ENCODE peak calls at places on chromosomes 7 and 10, in nine cellular contexts. V, P, U, R, M, A, H, S and E are unnamed samples. For H3K9me3, the result is how much of the 10 kb centered on the place peaks cover.

GRCh38 chr10:3763035-3763456 is 22.0 kb downstream of the KLF6 start:
- DNase-seq in V (no peak), P (no peak), U (peak), R (peak), M (no peak), A (peak), H (peak), S (no peak), E (no peak)

GRCh38 chr7:129671276-129671675 is 59.8 kb downstream of the NRF1 start:
- DNase-seq in V (no peak), P (no peak), U (no peak), R (no peak), M (no peak), A (no peak), H (no peak), S (no peak), E (no peak)

GRCh38 chr10:36172574-36172973 is 530.5 kb upstream of the FZD8 start:
- DNase-seq in V (no peak), P (no peak), U (peak), R (no peak), M (no peak), A (peak), H (no peak), S (no peak), E (no peak)

GRCh38 chr7:36986429-36987362 is 262.4 kb upstream of the AOAH start:
- DNase-seq in V (peak), P (peak), U (peak), R (peak), M (peak), A (peak), H (peak), S (peak), E (no peak)

GRCh38 chr7:39271386-39271785 is 293.7 kb downstream of the POU6F2 start:
- DNase-seq in V (peak), P (no peak), U (no peak), R (peak), M (no peak), A (no peak), H (no peak), S (no peak), E (no peak)

GRCh38 chr10:70125918-70126590 is 6.6 kb downstream of the AIFM2 start:
- DNase-seq in V (no peak), P (no peak), U (no peak), R (no peak), M (no peak), A (no peak), H (no peak), S (no peak), E (no peak)

GRCh38 chr10:69501657-69502056 is 50.4 kb downstream of the TSPAN15 start:
- DNase-seq in V (no peak), P (no peak), U (no peak), R (peak), M (no peak), A (no peak), H (no peak), S (no peak), E (no peak)

GRCh38 chr7:121083790-121084251 is 95.3 kb downstream of the CPED1 start:
- DNase-seq in V (no peak), P (no peak), U (peak), R (no peak), M (no peak), A (peak), H (no peak), S (no peak), E (no peak)

GRCh38 chr7:76386691-76387260 is 22.7 kb downstream of the SSC4D start:
- DNase-seq in V (no peak), P (no peak), U (peak), R (no peak), M (no peak), A (peak), H (no peak), S (no peak), E (no peak)

GRCh38 chr7:517848-518629 is 1.6 kb downstream of the PDGFA start:
- DNase-seq in V (peak), P (no peak), U (peak), R (peak), M (no peak), A (peak), H (no peak), S (peak), E (no peak)

GRCh38 chr7:55533050-55533728 is 39.1 kb downstream of the VOPP1 start:
- DNase-seq in V (no peak), P (no peak), U (peak), R (no peak), M (no peak), A (peak), H (no peak), S (peak), E (no peak)

GRCh38 chr10:33334839-33335549 is 527 bp upstream of the NRP1 start:
- DNase-seq in V (peak), P (no peak), U (peak), R (peak), M (peak), A (peak), H (peak), S (peak), E (no peak)

GRCh38 chr10:128125416-128125943 is 743 bp downstream of the MKI67 start:
- DNase-seq in V (peak), P (no peak), U (peak), R (no peak), M (no peak), A (no peak), H (no peak), S (peak), E (no peak)

GRCh38 chr10:118238573-118239240 is 103.4 kb downstream of the FAM204A start:
- DNase-seq in V (no peak), P (no peak), U (peak), R (no peak), M (no peak), A (peak), H (no peak), S (no peak), E (no peak)

GRCh38 chr7:86653919-86654659 is 10.4 kb downstream of the GRM3 start:
- DNase-seq in V (peak), P (no peak), U (peak), R (peak), M (no peak), A (no peak), H (no peak), S (no peak), E (no peak)

GRCh38 chr10:29895436-29895835 is 163.9 kb downstream of the JCAD start:
- DNase-seq in V (peak), P (peak), U (peak), R (peak), M (no peak), A (peak), H (no peak), S (no peak), E (no peak)

GRCh38 chr7:102875700-102876192 is 37.1 kb upstream of the LRRC17 start:
- DNase-seq in V (no peak), P (peak), U (peak), R (peak), M (peak), A (peak), H (peak), S (no peak), E (no peak)

GRCh38 chr10:75097666-75098285 is 13.7 kb upstream of the SAMD8 start:
- DNase-seq in V (peak), P (no peak), U (no peak), R (peak), M (peak), A (peak), H (no peak), S (no peak), E (no peak)

GRCh38 chr7:142796001-142796500 is 25.3 kb downstream of the PRSS2 start:
- DNase-seq in V (peak), P (no peak), U (no peak), R (no peak), M (no peak), A (no peak), H (no peak), S (peak), E (no peak)

GRCh38 chr7:142798451-142799438 is 28.0 kb downstream of the PRSS2 start:
- DNase-seq in V (no peak), P (no peak), U (no peak), R (peak), M (no peak), A (no peak), H (no peak), S (peak), E (no peak)

GRCh38 chr7:142797799-142798377 is 27.1 kb downstream of the PRSS2 start:
- DNase-seq in V (peak), P (no peak), U (peak), R (peak), M (no peak), A (no peak), H (no peak), S (peak), E (no peak)

GRCh38 chr7:142796501-142797341 is 26.0 kb downstream of the PRSS2 start:
- DNase-seq in V (peak), P (no peak), U (peak), R (peak), M (no peak), A (no peak), H (no peak), S (no peak), E (no peak)

GRCh38 chr7:142797342-142797798 is 26.6 kb downstream of the PRSS2 start:
- DNase-seq in V (peak), P (no peak), U (no peak), R (no peak), M (no peak), A (no peak), H (no peak), S (peak), E (no peak)
- H3K4me3 ChIP-seq in V (peak), P (peak), U (no peak), R (peak), M (no peak), A (no peak), H (no peak), S (peak), E (no peak)

DNA sequence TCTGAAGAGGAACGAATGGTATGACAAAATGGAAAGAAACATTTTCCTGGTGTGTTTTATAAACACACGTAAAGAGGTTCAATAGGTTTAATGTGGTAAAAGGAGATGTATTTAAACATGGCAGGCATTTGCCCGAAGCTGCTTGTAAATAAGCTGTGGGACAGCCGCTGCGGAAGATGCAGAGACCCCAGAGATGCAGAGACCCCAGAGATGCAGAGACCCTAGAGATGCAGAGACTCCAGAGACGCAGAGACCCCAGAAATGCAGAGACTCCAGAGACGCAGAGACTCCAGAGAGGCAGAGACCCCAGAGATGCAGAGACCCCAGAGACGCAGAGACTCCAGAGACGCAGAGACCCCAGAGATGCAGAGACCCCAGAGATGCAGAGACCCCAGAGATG is 534.1 kb downstream of the PTPRN2 start:
- DNase-seq in V (no peak), P (no peak), U (no peak), R (no peak), M (no peak), A (no peak), H (no peak), S (no peak), E (no peak)
- H3K9me3 ChIP-seq in V (under half), P (under half), U (under half), R (half or more), M (under half), A (under half), H (under half), S (under half), E (under half)

DNA sequence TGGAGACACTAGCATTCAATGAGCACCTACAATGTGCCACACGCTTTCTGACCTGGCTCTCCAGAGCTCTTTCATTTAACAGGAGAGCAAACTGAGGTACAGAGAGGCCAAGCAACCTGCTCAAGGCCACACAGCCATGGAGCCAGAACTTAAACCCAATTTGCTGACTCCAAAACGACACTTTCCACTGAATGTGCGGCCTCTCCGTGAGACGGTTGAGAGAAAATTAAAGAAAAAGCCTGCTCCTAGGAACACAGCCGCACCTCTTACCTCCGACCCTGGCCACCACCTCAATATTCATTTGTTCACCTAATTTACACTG is 42.8 kb downstream of the ZCCHC24 start:
- DNase-seq in V (no peak), P (no peak), U (no peak), R (no peak), M (no peak), A (no peak), H (no peak), S (no peak), E (no peak)
- H3K9ac ChIP-seq in V (no peak), P (no peak), U (no peak), R (no peak), M (peak), A (no peak), H (no peak), S (no peak), E (no peak)

GRCh38 chr10:86344714-86345161 is 21.9 kb downstream of the GRID1 start:
- DNase-seq in V (no peak), P (no peak), U (no peak), R (no peak), M (no peak), A (no peak), H (no peak), S (no peak), E (no peak)

GRCh38 chr10:86346794-86347665 is 19.6 kb downstream of the GRID1 start:
- DNase-seq in V (peak), P (no peak), U (no peak), R (no peak), M (no peak), A (no peak), H (no peak), S (no peak), E (no peak)

GRCh38 chr10:86344281-86344680 is 22.3 kb downstream of the GRID1 start:
- DNase-seq in V (no peak), P (no peak), U (no peak), R (no peak), M (no peak), A (no peak), H (no peak), S (no peak), E (no peak)

GRCh38 chr10:86346169-86346793 is 20.3 kb downstream of the GRID1 start:
- DNase-seq in V (peak), P (no peak), U (no peak), R (peak), M (no peak), A (no peak), H (no peak), S (no peak), E (no peak)

GRCh38 chr10:86345296-86346168 is 21.1 kb downstream of the GRID1 start:
- DNase-seq in V (peak), P (no peak), U (peak), R (peak), M (no peak), A (no peak), H (peak), S (no peak), E (no peak)
- H3K4me3 ChIP-seq in V (no peak), P (no peak), U (no peak), R (no peak), M (no peak), A (no peak), H (peak), S (no peak), E (no peak)

DNA sequence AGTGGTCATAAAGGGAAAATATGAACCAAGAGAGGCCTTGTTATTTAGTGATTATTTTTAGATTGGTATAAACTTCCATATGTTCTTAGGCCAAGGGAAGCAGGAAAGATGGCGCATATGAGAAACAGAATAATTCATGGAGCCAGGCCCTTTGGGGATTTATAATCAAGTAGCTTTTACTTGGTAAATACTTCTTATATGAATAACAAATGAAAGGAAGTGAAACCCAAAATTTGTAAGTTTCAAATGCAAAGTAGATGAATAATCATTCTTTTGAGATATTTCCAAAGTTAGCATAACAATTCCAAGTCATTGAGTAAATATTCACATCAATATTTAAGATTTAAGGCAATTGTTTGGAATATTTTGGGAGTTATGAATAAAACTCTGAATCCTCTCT is 13.9 kb upstream of the OPTN start:
- DNase-seq in V (no peak), P (no peak), U (no peak), R (no peak), M (no peak), A (peak), H (no peak), S (no peak), E (no peak)
- H3K9me3 ChIP-seq in V (under half), P (under half), U (under half), R (under half), M (under half), A (under half), H (under half), S (under half), E (under half)

GRCh38 chr10:16919076-16919972 is 102.1 kb upstream of the RSU1 start:
- DNase-seq in V (no peak), P (no peak), U (no peak), R (no peak), M (no peak), A (peak), H (no peak), S (no peak), E (no peak)
- H3K9ac ChIP-seq in V (no peak), P (no peak), U (no peak), R (no peak), M (no peak), A (no peak), H (no peak), S (no peak), E (no peak)

GRCh38 chr7:51949726-51950644 is 633.4 kb upstream of the COBL start:
- DNase-seq in V (peak), P (peak), U (peak), R (peak), M (no peak), A (no peak), H (no peak), S (no peak), E (no peak)
- H3K4me3 ChIP-seq in V (peak), P (peak), U (no peak), R (no peak), M (no peak), A (no peak), H (no peak), S (no peak), E (no peak)

GRCh38 chr7:154862153-154862791 is 140.7 kb downstream of the PAXIP1 start:
- DNase-seq in V (no peak), P (no peak), U (no peak), R (no peak), M (no peak), A (no peak), H (no peak), S (no peak), E (no peak)

GRCh38 chr7:154864531-154864908 is 138.4 kb downstream of the PAXIP1 start:
- DNase-seq in V (no peak), P (no peak), U (no peak), R (no peak), M (no peak), A (no peak), H (no peak), S (no peak), E (no peak)

GRCh38 chr7:154865984-154866685 is 136.8 kb downstream of the PAXIP1 start:
- DNase-seq in V (no peak), P (no peak), U (no peak), R (no peak), M (no peak), A (no peak), H (no peak), S (no peak), E (no peak)

GRCh38 chr7:154861589-154861988 is 141.3 kb downstream of the PAXIP1 start:
- DNase-seq in V (no peak), P (no peak), U (no peak), R (no peak), M (no peak), A (no peak), H (no peak), S (no peak), E (no peak)

DNA sequence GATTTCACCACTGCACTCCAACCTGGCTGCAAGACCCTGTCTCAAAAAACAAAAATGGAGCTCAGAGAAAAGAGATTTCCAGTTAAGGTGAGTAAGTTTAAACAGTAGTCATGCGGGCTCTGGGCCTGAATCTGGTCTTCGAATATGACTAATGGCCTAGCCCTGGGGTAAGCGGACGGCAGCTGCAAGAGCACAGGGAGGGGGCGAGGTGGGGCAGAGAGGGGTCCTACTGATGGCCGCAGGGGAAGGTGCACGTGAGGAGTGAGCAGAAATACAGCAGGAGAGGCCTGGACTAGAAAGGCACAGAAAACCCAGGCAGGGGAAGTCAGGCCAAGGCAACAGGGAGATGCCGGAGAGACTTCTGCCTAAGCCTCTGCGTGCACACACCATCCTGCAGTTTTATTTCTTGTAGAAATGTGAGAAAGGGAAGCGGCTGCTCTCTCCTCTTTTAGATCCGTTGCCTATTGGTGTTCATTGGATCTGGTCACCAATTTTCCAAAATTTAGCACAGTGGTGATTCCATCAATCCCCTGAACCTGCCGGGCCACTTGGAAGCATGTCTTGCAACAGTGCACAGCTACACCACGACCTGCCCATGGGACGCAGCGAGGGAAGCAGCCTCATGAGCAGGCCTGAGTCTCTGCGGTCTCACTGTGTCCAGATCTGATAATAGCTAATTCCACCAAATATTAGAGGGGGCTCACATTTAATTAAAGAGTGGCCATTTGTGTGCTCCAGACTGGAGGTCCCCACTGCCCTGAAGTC is 139.0 kb downstream of the PAXIP1 start:
- DNase-seq in V (no peak), P (no peak), U (no peak), R (no peak), M (no peak), A (no peak), H (no peak), S (no peak), E (no peak)
- H3K9me3 ChIP-seq in V (under half), P (under half), U (under half), R (under half), M (under half), A (under half), H (under half), S (under half), E (under half)

GRCh38 chr10:27744478-27745379 is 890 bp downstream of the MKX start:
- DNase-seq in V (peak), P (no peak), U (peak), R (no peak), M (no peak), A (peak), H (no peak), S (no peak), E (no peak)
- H3K9ac ChIP-seq in V (no peak), P (no peak), U (no peak), R (no peak), M (no peak), A (no peak), H (peak), S (no peak), E (peak)